ENCODE peak calls at places on chromosomes 12 and 14, in six cellular contexts. One of them, this sample, is unnamed.

GRCh38 chr14:95361373-95362179 is 41.9 kb upstream of the CLMN start:
- DNase-seq in SW 1271: no peak
- DNase-seq in cardiac fibroblast: peak; percentile 26
- DNase-seq in transverse colon: peak; percentile 75
- DNase-seq in Ammon's horn: peak; percentile 22
- DNase-seq in NCI-H774: no peak
- DNase-seq in this sample: peak; percentile 10

GRCh38 chr12:127926004-127926403 is 341.0 kb upstream of the TMEM132C start:
- DNase-seq in Ammon's horn: peak; percentile 81
- DNase-seq in SW 1271: no peak
- DNase-seq in transverse colon: peak; percentile 25
- DNase-seq in NCI-H774: no peak
- DNase-seq in cardiac fibroblast: no peak
- DNase-seq in this sample: no peak

GRCh38 chr14:88488081-88488480 is 66.7 kb downstream of the PTPN21 start:
- DNase-seq in Ammon's horn: no peak
- DNase-seq in NCI-H774: no peak
- DNase-seq in cardiac fibroblast: no peak
- DNase-seq in SW 1271: no peak
- DNase-seq in transverse colon: no peak
- DNase-seq in this sample: no peak

GRCh38 chr14:97625512-97625911 is 828.3 kb downstream of the VRK1 start:
- DNase-seq in transverse colon: no peak
- DNase-seq in Ammon's horn: no peak
- DNase-seq in cardiac fibroblast: no peak
- DNase-seq in NCI-H774: no peak
- DNase-seq in SW 1271: no peak
- DNase-seq in this sample: no peak

GRCh38 chr12:13425766-13426165 is 229.2 kb downstream of the EMP1 start:
- DNase-seq in transverse colon: no peak
- DNase-seq in cardiac fibroblast: peak; percentile 11
- DNase-seq in SW 1271: peak; percentile 43
- DNase-seq in NCI-H774: no peak
- DNase-seq in Ammon's horn: no peak
- DNase-seq in this sample: no peak

GRCh38 chr14:22476882-22477281 is 112.1 kb downstream of the DAD1 start:
- DNase-seq in transverse colon: no peak
- DNase-seq in SW 1271: no peak
- DNase-seq in Ammon's horn: no peak
- DNase-seq in cardiac fibroblast: no peak
- DNase-seq in NCI-H774: no peak
- DNase-seq in this sample: no peak

GRCh38 chr14:104143521-104144452 is 5.4 kb downstream of the KIF26A start:
- DNase-seq in Ammon's horn: no peak
- DNase-seq in cardiac fibroblast: no peak
- DNase-seq in SW 1271: no peak
- DNase-seq in transverse colon: no peak
- DNase-seq in NCI-H774: no peak
- DNase-seq in this sample: no peak

GRCh38 chr14:91693342-91693741 is 38.5 kb downstream of the CATSPERB start:
- DNase-seq in transverse colon: no peak
- DNase-seq in Ammon's horn: no peak
- DNase-seq in cardiac fibroblast: peak; percentile 6
- DNase-seq in NCI-H774: no peak
- DNase-seq in SW 1271: no peak
- DNase-seq in this sample: no peak

GRCh38 chr12:179131-179884 is 34.6 kb downstream of the SLC6A12 start:
- DNase-seq in Ammon's horn: no peak
- DNase-seq in cardiac fibroblast: no peak
- DNase-seq in SW 1271: no peak
- DNase-seq in transverse colon: no peak
- DNase-seq in NCI-H774: no peak
- DNase-seq in this sample: no peak

GRCh38 chr14:22122227-22123187 is 448.9 kb upstream of the OR4E1 start:
- DNase-seq in NCI-H774: no peak
- DNase-seq in SW 1271: no peak
- DNase-seq in transverse colon: peak; percentile 17
- DNase-seq in cardiac fibroblast: no peak
- DNase-seq in Ammon's horn: no peak
- DNase-seq in this sample: no peak

GRCh38 chr12:120100630-120101029 is 15.9 kb downstream of the RAB35 start:
- DNase-seq in NCI-H774: no peak
- DNase-seq in transverse colon: peak; percentile 46
- DNase-seq in cardiac fibroblast: peak; percentile 82
- DNase-seq in SW 1271: no peak
- DNase-seq in Ammon's horn: peak; percentile 90
- DNase-seq in this sample: no peak

This sample was measured in glomerular endothelial cell.